ENCODE peak calls at places on chromosome 3, in ten cellular contexts. N is mesothelial cell of epicardium, B is ELF-1, H is ureter, P is NCI-H2081 treated with DMSO at 0.1 percent for 48 hours, T is SHP77 treated with DMSO at 0.1 percent for 48 hours, G is HFFc6, Q is ACHN, W is GM03348, Y is skeletal muscle cell. Z is an unnamed sample.
A peak's percentile ranks its signal among the peaks of the same experiment; 100 is the strongest.

GRCh38 chr3:190053919-190054672 is 66.6 kb downstream of the P3H2 start:
- DNase-seq in G (peak; percentile 78), P (no peak), T (no peak), W (peak; percentile 53), Y (no peak), H (no peak), Q (peak; percentile 91), B (no peak), N (no peak), Z (peak; percentile 41)

GRCh38 chr3:34725774-34726173 is 913.6 kb upstream of the ARPP21 start:
- DNase-seq in P (no peak), H (no peak), Q (no peak), T (no peak), B (peak; percentile 6), N (no peak), G (no peak), W (no peak), Y (no peak), Z (no peak)

GRCh38 chr3:138834359-138835176 is at the start of gene PIK3CB:
- DNase-seq in Q (peak; percentile 84), P (peak; percentile 82), B (peak; percentile 95), G (peak; percentile 78), N (peak; percentile 92), H (peak; percentile 92), W (peak; percentile 99), T (peak; percentile 79), Y (no peak), Z (peak; percentile 93)

GRCh38 chr3:178308696-178309278 is 227.4 kb upstream of the KCNMB2 start:
- DNase-seq in G (no peak), T (no peak), Y (no peak), B (no peak), N (no peak), P (no peak), Q (no peak), W (no peak), H (no peak), Z (no peak)

GRCh38 chr3:106339551-106339950 is 470.7 kb upstream of the CBLB start:
- DNase-seq in G (no peak), B (no peak), W (no peak), T (no peak), H (no peak), N (no peak), Q (no peak), Y (no peak), P (no peak), Z (no peak)

GRCh38 chr3:178711753-178712152 is 175.5 kb downstream of the KCNMB2 start:
- DNase-seq in Y (no peak), B (no peak), H (no peak), N (no peak), W (no peak), Q (no peak), G (no peak), T (no peak), P (no peak), Z (no peak)

GRCh38 chr3:46585799-46586693 is 19.9 kb upstream of the LRRC2 start:
- DNase-seq in N (no peak), G (no peak), Y (no peak), P (no peak), B (no peak), H (no peak), W (no peak), Q (peak; percentile 8), T (no peak), Z (no peak)

GRCh38 chr3:63193647-63194046 is 84.5 kb upstream of the SYNPR start:
- DNase-seq in Q (peak; percentile 33), B (no peak), W (peak; percentile 27), P (peak; percentile 62), T (no peak), N (no peak), G (peak; percentile 23), Y (no peak), H (no peak), Z (peak; percentile 7)

GRCh38 chr3:46312996-46313395 is 40.9 kb upstream of the CCR2 start:
- DNase-seq in W (no peak), N (no peak), P (no peak), B (no peak), T (no peak), Y (peak; percentile 12), Q (no peak), H (peak; percentile 51), G (no peak), Z (no peak)

GRCh38 chr3:58433400-58434169 is at the start of gene PDHB:
- DNase-seq in P (no peak), T (peak; percentile 83), N (peak; percentile 91), H (peak; percentile 93), B (peak; percentile 93), Y (peak; percentile 69), Q (peak; percentile 84), G (peak; percentile 79), W (peak; percentile 98), Z (peak; percentile 93)

GRCh38 chr3:5197470-5198312 is 10.2 kb downstream of the EDEM1 start:
- DNase-seq in P (no peak), Y (peak; percentile 48), Q (peak; percentile 14), W (peak; percentile 48), H (no peak), N (no peak), B (no peak), T (no peak), G (no peak), Z (no peak)

GRCh38 chr3:128336337-128337156 is 130.1 kb downstream of the DNAJB8 start:
- DNase-seq in T (no peak), Q (no peak), B (no peak), Y (no peak), W (no peak), N (no peak), P (no peak), H (no peak), G (no peak), Z (no peak)

GRCh38 chr3:34882764-34883163 is 756.6 kb upstream of the ARPP21 start:
- DNase-seq in B (no peak), H (no peak), P (no peak), G (no peak), W (no peak), N (no peak), T (no peak), Y (no peak), Q (no peak), Z (no peak)

GRCh38 chr3:116912116-116912515 is 202.5 kb downstream of the TUSC7 start:
- DNase-seq in T (no peak), W (no peak), N (no peak), B (no peak), G (no peak), P (no peak), Y (no peak), H (no peak), Q (no peak), Z (no peak)

GRCh38 chr3:50150863-50151686 is 4.0 kb upstream of the SEMA3F start:
- DNase-seq in Q (no peak), T (no peak), P (no peak), N (peak; percentile 65), B (peak; percentile 93), H (peak; percentile 76), Y (no peak), G (no peak), W (no peak), Z (no peak)

GRCh38 chr3:172218350-172219323 is 179.3 kb downstream of the FNDC3B start:
- DNase-seq in T (no peak), G (peak; percentile 42), W (no peak), P (no peak), N (no peak), Y (no peak), B (peak; percentile 74), H (no peak), Q (no peak), Z (no peak)

GRCh38 chr3:45199837-45200648 is 26.0 kb downstream of the TMEM158 start:
- DNase-seq in Y (peak; percentile 53), W (peak; percentile 86), P (no peak), B (peak; percentile 83), G (peak; percentile 76), Q (peak; percentile 88), H (no peak), T (no peak), N (no peak), Z (peak; percentile 74)

GRCh38 chr3:11195721-11196332 is 41.5 kb downstream of the HRH1 start:
- DNase-seq in Y (no peak), N (no peak), Q (no peak), P (no peak), T (no peak), B (peak; percentile 24), W (peak; percentile 55), G (peak; percentile 56), H (no peak), Z (no peak)

GRCh38 chr3:33848624-33849347 is 50.4 kb downstream of the PDCD6IP start:
- DNase-seq in G (no peak), T (no peak), N (no peak), B (peak; percentile 9), W (no peak), H (no peak), Y (no peak), P (no peak), Q (no peak), Z (no peak)

GRCh38 chr3:130934442-130935089 is 40.7 kb downstream of the ATP2C1 start:
- DNase-seq in N (no peak), B (no peak), H (no peak), P (no peak), Q (no peak), W (no peak), G (no peak), Y (no peak), T (no peak), Z (no peak)

Z was measured in hepatic stellate cell.